ENCODE peak calls at places on chromosomes 7 and 10, in seven cellular contexts. P, O, L, Q, W, N and B are unnamed samples.
A peak's percentile ranks its signal among the peaks of the same experiment; 100 is the strongest.

GRCh38 chr10:132443998-132444876 is 47.2 kb downstream of the PWWP2B start:
- DNase-seq in L (no peak), N (no peak), W (no peak), P (no peak), Q (no peak), O (no peak), B (no peak)

GRCh38 chr7:113796557-113796956 is 122.3 kb downstream of the PPP1R3A start:
- DNase-seq in O (no peak), Q (no peak), W (no peak), P (no peak), L (no peak), N (peak; percentile 92), B (peak; percentile 84)

GRCh38 chr10:97888641-97889262 is 39.1 kb downstream of the GOLGA7B start:
- DNase-seq in Q (peak; percentile 76), N (peak; percentile 71), P (no peak), L (peak; percentile 86), W (no peak), O (peak; percentile 82), B (no peak)

GRCh38 chr7:24812313-24812945 is 55.2 kb upstream of the GSDME start:
- DNase-seq in O (no peak), W (peak; percentile 66), N (no peak), Q (peak; percentile 51), P (peak; percentile 21), L (peak; percentile 50), B (no peak)

GRCh38 chr10:129932182-129932581 is 31.9 kb downstream of the EBF3 start:
- DNase-seq in P (no peak), L (no peak), W (no peak), Q (no peak), N (no peak), O (peak; percentile 23), B (no peak)

GRCh38 chr7:27939893-27940292 is 199.9 kb downstream of the TAX1BP1 start:
- DNase-seq in L (no peak), O (no peak), Q (no peak), W (no peak), P (no peak), N (no peak), B (no peak)

GRCh38 chr7:47906883-47907282 is 41.4 kb downstream of the PKD1L1 start:
- DNase-seq in Q (no peak), L (no peak), N (no peak), O (no peak), W (no peak), P (no peak), B (no peak)

GRCh38 chr10:109956454-109957091 is 33.3 kb upstream of the XPNPEP1 start:
- DNase-seq in L (peak; percentile 82), P (no peak), W (no peak), O (no peak), N (peak; percentile 43), Q (no peak), B (no peak)

GRCh38 chr7:106345421-106346166 is 60.8 kb upstream of the NAMPT start:
- DNase-seq in Q (no peak), N (peak; percentile 58), L (no peak), O (no peak), P (no peak), W (no peak), B (no peak)

GRCh38 chr7:138853448-138853847 is 55.5 kb upstream of the ATP6V0A4 start:
- DNase-seq in Q (no peak), N (no peak), P (no peak), L (no peak), W (no peak), O (no peak), B (no peak)

GRCh38 chr7:29976265-29976664 is 13.3 kb downstream of the SCRN1 start:
- DNase-seq in W (no peak), L (no peak), N (no peak), P (no peak), Q (no peak), O (no peak), B (no peak)

GRCh38 chr10:58209669-58210068 is 58.0 kb downstream of the IPMK start:
- DNase-seq in P (peak; percentile 51), L (no peak), Q (no peak), W (no peak), O (peak; percentile 41), N (peak; percentile 6), B (no peak)

GRCh38 chr7:33933611-33934281 is 28.4 kb downstream of the BMPER start:
- DNase-seq in O (no peak), W (peak; percentile 70), N (peak; percentile 88), L (peak; percentile 17), P (no peak), Q (no peak), B (peak; percentile 69)

GRCh38 chr10:13869295-13869664 is 282.5 kb downstream of the PRPF18 start:
- DNase-seq in O (no peak), Q (no peak), L (no peak), W (no peak), N (no peak), P (no peak), B (no peak)

GRCh38 chr7:121342631-121343030 is 13.8 kb downstream of the WNT16 start:
- DNase-seq in P (no peak), O (no peak), L (no peak), Q (no peak), W (no peak), N (no peak), B (no peak)

GRCh38 chr10:24873281-24873683 is 79.1 kb downstream of the PRTFDC1 start:
- DNase-seq in L (no peak), O (no peak), N (peak; percentile 97), W (no peak), P (no peak), Q (no peak), B (peak; percentile 86)

GRCh38 chr7:74502216-74502891 is 48.6 kb downstream of the GTF2IRD1 start:
- DNase-seq in Q (no peak), L (no peak), N (peak; percentile 50), P (peak; percentile 63), W (no peak), O (no peak), B (no peak)

DNA sequence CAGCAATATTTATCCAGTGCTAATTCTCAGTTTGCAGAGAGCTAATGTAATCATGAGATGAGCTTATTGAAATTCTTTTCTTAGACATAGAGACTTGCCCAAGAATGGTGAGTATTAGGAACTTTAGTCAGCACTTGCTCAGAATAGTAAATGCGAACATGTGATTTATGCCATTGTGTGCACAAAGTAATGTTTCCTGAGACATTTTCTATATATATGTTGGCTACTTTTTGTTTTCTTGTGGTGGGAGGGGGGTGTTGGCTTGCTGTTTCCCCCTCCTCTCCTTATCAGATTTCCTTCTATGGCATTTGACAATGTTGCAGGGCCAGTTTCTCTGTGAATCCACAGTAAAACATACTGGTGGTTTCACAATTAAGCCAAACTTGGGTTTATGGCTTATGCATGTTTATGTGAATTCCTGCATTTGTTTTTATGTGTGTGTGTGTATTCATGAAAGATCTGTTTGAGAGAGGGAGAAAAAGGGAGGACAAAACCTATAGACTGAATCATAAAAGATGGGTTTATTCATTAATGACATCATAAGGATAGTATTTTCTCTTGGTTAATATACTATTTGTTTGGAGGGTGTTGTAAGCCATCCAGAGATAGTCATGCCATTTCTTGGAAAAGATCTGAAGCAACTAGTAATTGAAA is 36.3 kb downstream of the ARID5B start:
- DNase-seq in W (no peak), N (peak; percentile 66), O (no peak), Q (no peak), L (no peak), P (no peak), B (peak; percentile 62)
- H3K4me3 ChIP-seq in W (no peak overlapping the region), N (no peak overlapping the region), O (no peak overlapping the region), Q (no peak overlapping the region), L (no peak overlapping the region), P (no peak overlapping the region), B (no peak overlapping the region)

GRCh38 chr7:127532736-127533135 is 52.7 kb downstream of the GCC1 start:
- DNase-seq in O (no peak), P (no peak), L (no peak), Q (no peak), W (no peak), N (peak; percentile 40), B (no peak)

GRCh38 chr7:127525866-127526456 is 59.4 kb downstream of the GCC1 start:
- DNase-seq in L (no peak), P (no peak), W (no peak), O (no peak), Q (no peak), N (no peak), B (no peak)

GRCh38 chr7:127530148-127530547 is 55.2 kb downstream of the GCC1 start:
- DNase-seq in N (peak; percentile 55), P (no peak), O (no peak), Q (no peak), W (no peak), L (no peak), B (no peak)

GRCh38 chr7:127532151-127532550 is 53.2 kb downstream of the GCC1 start:
- DNase-seq in O (no peak), Q (no peak), L (no peak), N (no peak), W (no peak), P (no peak), B (no peak)

GRCh38 chr7:127527561-127527960 is 57.8 kb downstream of the GCC1 start:
- DNase-seq in O (no peak), N (no peak), P (no peak), L (no peak), W (no peak), Q (no peak), B (no peak)
- TF ChIP-seq CTCF in O (no peak), N (no peak), P (no peak), L (no peak), W (no peak), Q (no peak), B (no peak)

DNA sequence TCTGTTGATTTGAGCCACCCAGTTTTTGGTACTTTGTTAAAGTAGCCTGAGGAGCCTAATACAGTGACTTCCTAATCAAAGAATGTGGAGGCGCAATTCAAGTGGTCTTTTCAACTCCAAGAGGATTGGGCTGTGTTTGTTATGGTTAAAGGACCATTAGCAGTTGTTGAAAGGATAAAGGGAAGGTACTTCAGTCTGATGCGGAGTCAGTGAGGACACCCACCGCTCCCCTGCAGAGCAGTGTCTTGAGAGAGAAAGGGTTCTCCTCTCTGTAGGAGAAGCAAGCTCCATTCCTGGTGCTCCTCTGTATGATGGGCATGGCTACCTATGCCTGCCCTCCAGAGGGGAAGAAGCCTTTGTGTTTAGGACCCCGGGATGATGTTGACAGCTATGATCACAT is 590.6 kb upstream of the C7orf33 start:
- DNase-seq in Q (no peak), W (no peak), O (no peak), L (no peak), N (no peak), P (no peak), B (no peak)
- H3K4me3 ChIP-seq in Q (no peak overlapping the region), W (no peak overlapping the region), O (no peak overlapping the region), L (no peak overlapping the region), N (no peak overlapping the region), P (no peak overlapping the region), B (no peak overlapping the region)

GRCh38 chr10:123408660-123409059 is 254.5 kb downstream of the BUB3 start:
- DNase-seq in N (no peak), W (no peak), L (no peak), P (no peak), Q (no peak), O (no peak), B (no peak)

GRCh38 chr10:123417414-123417813 is 248.7 kb upstream of the GPR26 start:
- DNase-seq in L (no peak), W (no peak), O (no peak), N (no peak), P (no peak), Q (no peak), B (no peak)

DNA sequence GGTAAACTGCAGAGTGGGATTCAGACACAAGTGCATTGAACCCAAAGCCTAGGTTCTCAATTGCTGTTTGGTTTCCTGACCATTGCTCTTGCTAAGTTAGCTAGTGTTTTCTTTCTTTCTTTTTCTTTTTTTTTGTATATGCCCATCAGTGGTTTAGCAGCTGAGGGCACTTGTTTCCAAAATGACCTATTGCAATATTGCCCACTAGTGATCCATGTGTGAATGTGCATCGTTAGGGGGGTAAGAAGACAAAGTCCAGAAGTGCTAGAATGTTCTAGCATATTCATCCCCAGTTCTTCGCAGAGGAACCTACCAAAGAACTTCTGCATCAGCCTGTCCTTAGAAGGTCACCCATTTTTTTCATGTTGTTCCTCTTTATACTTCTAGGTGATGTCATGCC is 252.8 kb upstream of the GPR26 start:
- DNase-seq in P (no peak), W (no peak), N (no peak), O (no peak), L (no peak), Q (no peak), B (no peak)
- TF ChIP-seq CTCF in P (no peak), W (peak; percentile 37), N (no peak), O (no peak), L (no peak), Q (no peak), B (no peak)